ENCODE peak calls at places on chromosomes 5 and 9, in four cellular contexts. One of them, this sample, is unnamed.

GRCh38 chr5:1555808-1556681 is 32.3 kb upstream of the LPCAT1 start:
- DNase-seq in stomach: no peak
- DNase-seq in HL-60: no peak
- DNase-seq in H1: peak
- DNase-seq in this sample: peak

GRCh38 chr9:126055386-126055785 is 271.2 kb upstream of the MVB12B start:
- DNase-seq in stomach: no peak
- DNase-seq in HL-60: no peak
- DNase-seq in H1: no peak
- DNase-seq in this sample: no peak

GRCh38 chr5:138653502-138653901 is 78.3 kb upstream of the HSPA9 start:
- DNase-seq in stomach: peak
- DNase-seq in HL-60: peak
- DNase-seq in H1: no peak
- DNase-seq in this sample: no peak

GRCh38 chr5:62115009-62115408 is 191.0 kb upstream of the KIF2A start:
- DNase-seq in stomach: no peak
- DNase-seq in HL-60: no peak
- DNase-seq in H1: no peak
- DNase-seq in this sample: no peak

GRCh38 chr9:134434896-134435506 is 108.7 kb downstream of the RXRA start:
- DNase-seq in stomach: peak
- DNase-seq in HL-60: no peak
- DNase-seq in H1: no peak
- DNase-seq in this sample: peak

GRCh38 chr5:174412941-174413340 is 311.4 kb upstream of the MSX2 start:
- DNase-seq in stomach: no peak
- DNase-seq in HL-60: no peak
- DNase-seq in H1: no peak
- DNase-seq in this sample: no peak

GRCh38 chr5:124736814-124737186 is 9.6 kb downstream of the ZNF608 start:
- DNase-seq in stomach: no peak
- DNase-seq in HL-60: no peak
- DNase-seq in H1: no peak
- DNase-seq in this sample: no peak

GRCh38 chr5:79416499-79416898 is 97.4 kb downstream of the HOMER1 start:
- DNase-seq in stomach: no peak
- DNase-seq in HL-60: no peak
- DNase-seq in H1: no peak
- DNase-seq in this sample: peak

GRCh38 chr9:101711330-101711941 is 27.0 kb downstream of the GRIN3A start:
- DNase-seq in stomach: no peak
- DNase-seq in HL-60: peak
- DNase-seq in H1: peak
- DNase-seq in this sample: no peak

GRCh38 chr5:159106193-159106568 is 6.5 kb upstream of the EBF1 start:
- DNase-seq in stomach: no peak
- DNase-seq in HL-60: no peak
- DNase-seq in H1: no peak
- DNase-seq in this sample: no peak

GRCh38 chr5:72451771-72452505 is 55.3 kb downstream of the ZNF366 start:
- DNase-seq in stomach: no peak
- DNase-seq in HL-60: no peak
- DNase-seq in H1: no peak
- DNase-seq in this sample: peak

GRCh38 chr5:134114886-134115805 is 665 bp downstream of the TCF7 start:
- DNase-seq in stomach: peak
- DNase-seq in HL-60: no peak
- DNase-seq in H1: peak
- DNase-seq in this sample: peak

GRCh38 chr5:40681351-40682311 is 1.9 kb downstream of the PTGER4 start:
- DNase-seq in stomach: peak
- DNase-seq in HL-60: peak
- DNase-seq in H1: peak
- DNase-seq in this sample: peak

GRCh38 chr5:10479226-10479721 is 37.6 kb downstream of the ROPN1L start:
- DNase-seq in stomach: peak
- DNase-seq in HL-60: no peak
- DNase-seq in H1: no peak
- DNase-seq in this sample: peak

GRCh38 chr9:35718726-35719511 is 13.1 kb downstream of the TLN1 start:
- DNase-seq in stomach: no peak
- DNase-seq in HL-60: peak
- DNase-seq in H1: no peak
- DNase-seq in this sample: no peak
- TF ChIP-seq POLR2AphosphoS5 in stomach: no peak
- TF ChIP-seq POLR2AphosphoS5 in HL-60: no peak
- TF ChIP-seq POLR2AphosphoS5 in H1: no peak
- TF ChIP-seq POLR2AphosphoS5 in this sample: no peak

DNA sequence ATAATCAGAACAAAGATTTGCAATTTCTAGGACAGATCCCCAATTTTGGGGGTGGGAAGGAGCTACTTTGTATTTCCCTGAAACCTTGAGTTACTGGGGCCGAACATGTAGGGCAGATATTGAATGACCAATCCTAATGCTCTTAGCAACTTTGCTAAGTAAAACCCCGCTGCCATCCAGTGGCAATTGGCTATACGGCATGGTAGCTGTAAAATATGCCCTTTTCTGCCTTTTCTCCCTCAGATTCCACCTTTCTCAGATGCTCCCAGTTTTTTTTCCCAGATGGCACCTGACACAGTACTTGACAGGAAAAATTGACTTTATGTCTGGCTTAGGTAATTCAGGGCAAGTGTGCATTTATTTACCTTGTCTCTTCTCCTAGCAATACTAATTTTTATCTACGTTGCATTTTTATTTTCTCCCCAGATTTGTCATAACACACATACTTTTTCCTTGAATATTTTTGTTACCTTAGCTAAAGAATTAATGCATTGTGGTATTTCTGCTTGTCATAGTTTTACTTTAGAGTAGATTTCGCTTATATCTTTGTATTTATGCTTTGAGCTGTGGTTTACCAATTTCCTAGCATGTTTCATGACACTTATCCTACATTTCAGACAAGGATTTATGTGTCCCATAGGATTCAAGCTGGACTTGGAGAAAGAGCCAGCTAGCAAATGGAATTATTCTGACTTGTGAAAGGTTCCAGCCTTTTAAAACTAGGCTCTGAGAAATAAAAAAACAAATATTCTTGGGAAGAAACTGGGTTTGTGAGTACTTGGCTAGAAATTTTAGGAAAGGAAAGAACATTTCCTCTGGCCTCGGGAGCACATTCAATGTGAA is 37.3 kb downstream of the PIK3R1 start:
- DNase-seq in stomach: peak
- DNase-seq in HL-60: peak
- DNase-seq in H1: peak
- DNase-seq in this sample: no peak
- TF ChIP-seq POLR2AphosphoS5 in stomach: no peak
- TF ChIP-seq POLR2AphosphoS5 in HL-60: no peak
- TF ChIP-seq POLR2AphosphoS5 in H1: no peak
- TF ChIP-seq POLR2AphosphoS5 in this sample: no peak

GRCh38 chr9:503881-504852 is 289.5 kb downstream of the DOCK8 start:
- DNase-seq in stomach: peak
- DNase-seq in HL-60: peak
- DNase-seq in H1: peak
- DNase-seq in this sample: peak
- TF ChIP-seq POLR2AphosphoS5 in stomach: no peak
- TF ChIP-seq POLR2AphosphoS5 in HL-60: no peak
- TF ChIP-seq POLR2AphosphoS5 in H1: no peak
- TF ChIP-seq POLR2AphosphoS5 in this sample: no peak

GRCh38 chr5:170280090-170280493 is 17.5 kb downstream of the LCP2 start:
- DNase-seq in stomach: no peak
- DNase-seq in HL-60: no peak
- DNase-seq in H1: no peak
- DNase-seq in this sample: no peak
- TF ChIP-seq POLR2AphosphoS5 in stomach: no peak
- TF ChIP-seq POLR2AphosphoS5 in HL-60: no peak
- TF ChIP-seq POLR2AphosphoS5 in H1: no peak
- TF ChIP-seq POLR2AphosphoS5 in this sample: no peak